ENCODE peak calls at places on chromosomes 2 and 18, in five cellular contexts. L is right cardiac atrium; A is activated CD8-positive, alpha-beta memory T cell treated with anti-CD3 and anti-CD28 coated beads for 4 hours; B is T-helper 17 cell; Z is fibroblast of gingiva. J is an unnamed sample.

GRCh38 chr2:23563673-23564617 is 179.0 kb downstream of the KLHL29 start:
- DNase-seq in L (peak; percentile 89), A (no peak), B (no peak), Z (peak; percentile 97), J (peak; percentile 69)

GRCh38 chr2:39469807-39470206 is 32.7 kb upstream of the MAP4K3 start:
- DNase-seq in L (no peak), A (no peak), B (no peak), Z (no peak), J (peak; percentile 70)

GRCh38 chr2:42342061-42342794 is 18.8 kb downstream of the COX7A2L start:
- DNase-seq in L (no peak), A (no peak), B (no peak), Z (peak; percentile 91), J (peak; percentile 92)

GRCh38 chr2:45237850-45238542 is 228.7 kb upstream of the SIX2 start:
- DNase-seq in L (no peak), A (no peak), B (no peak), Z (peak; percentile 97), J (peak; percentile 95)

GRCh38 chr2:181319291-181319690 is 137.9 kb upstream of the ITGA4 start:
- DNase-seq in L (no peak), A (no peak), B (no peak), Z (no peak), J (no peak)

GRCh38 chr2:216713691-216714411 is 18.5 kb upstream of the IGFBP5 start:
- DNase-seq in L (peak; percentile 84), A (no peak), B (no peak), Z (peak; percentile 82), J (peak; percentile 93)

GRCh38 chr2:231189571-231190495 is 8.6 kb upstream of the ARMC9 start:
- DNase-seq in L (peak; percentile 89), A (no peak), B (no peak), Z (peak; percentile 87), J (no peak)

GRCh38 chr2:239944706-239945551 is 80.2 kb downstream of the NDUFA10 start:
- DNase-seq in L (peak; percentile 81), A (no peak), B (peak; percentile 17), Z (no peak), J (peak; percentile 44)

GRCh38 chr2:58266211-58266610 is 25.1 kb upstream of the FANCL start:
- DNase-seq in L (no peak), A (no peak), B (no peak), Z (no peak), J (no peak)

GRCh38 chr2:109609352-109610024 is 4.3 kb downstream of the SEPTIN10 start:
- DNase-seq in L (no peak), A (no peak), B (no peak), Z (peak; percentile 6), J (peak; percentile 69)

GRCh38 chr18:66749475-66750035 is 145.7 kb upstream of the CDH19 start:
- DNase-seq in L (no peak), A (no peak), B (no peak), Z (no peak), J (no peak)

GRCh38 chr2:101698419-101699190 is 1.1 kb downstream of the MAP4K4 start:
- DNase-seq in L (no peak), A (no peak), B (no peak), Z (no peak), J (no peak)

GRCh38 chr2:33377048-33377447 is 99.4 kb upstream of the RASGRP3 start:
- DNase-seq in L (no peak), A (no peak), B (no peak), Z (peak; percentile 56), J (no peak)

GRCh38 chr2:217714268-217714643 is 288.5 kb downstream of the TNS1 start:
- DNase-seq in L (peak; percentile 88), A (no peak), B (no peak), Z (no peak), J (peak; percentile 56)

GRCh38 chr18:51020536-51020935 is 9.5 kb upstream of the SMAD4 start:
- DNase-seq in L (no peak), A (no peak), B (no peak), Z (no peak), J (no peak)

GRCh38 chr2:205934443-205934842 is 151.5 kb downstream of the INO80D start:
- DNase-seq in L (no peak), A (no peak), B (no peak), Z (no peak), J (no peak)

GRCh38 chr2:232488721-232489300 is 1.2 kb upstream of the ECEL1 start:
- DNase-seq in L (peak; percentile 13), A (no peak), B (no peak), Z (no peak), J (no peak)

GRCh38 chr2:11073251-11073650 is 82.0 kb upstream of the SLC66A3 start:
- DNase-seq in L (no peak), A (no peak), B (no peak), Z (peak; percentile 15), J (peak; percentile 50)

GRCh38 chr2:222939208-222939846 is 78.5 kb downstream of the ACSL3 start:
- DNase-seq in L (no peak), A (peak; percentile 10), B (peak; percentile 38), Z (peak; percentile 57), J (peak; percentile 68)

GRCh38 chr2:185127412-185127811 is 529.1 kb downstream of the ZNF804A start:
- DNase-seq in L (no peak), A (no peak), B (no peak), Z (no peak), J (no peak)

GRCh38 chr18:36993068-36993467 is 164.1 kb downstream of the KIAA1328 start:
- DNase-seq in L (no peak), A (no peak), B (no peak), Z (peak; percentile 65), J (peak; percentile 61)

GRCh38 chr2:217429981-217430500 is 570.2 kb upstream of the TNP1 start:
- DNase-seq in L (no peak), A (no peak), B (no peak), Z (peak; percentile 70), J (peak; percentile 66)

GRCh38 chr18:6566338-6566911 is 151.7 kb upstream of the L3MBTL4 start:
- DNase-seq in L (no peak), A (no peak), B (no peak), Z (no peak), J (no peak)

J was measured in IMR-90.